ENCODE peak calls at places on chromosomes 1 and 21, in seven cellular contexts. G is CD8-positive, alpha-beta T cell; V is breast epithelium; K is left lung; L is cardiac muscle cell; J is CD8-positive, alpha-beta memory T cell; U is left ventricle myocardium inferior. Y is an unnamed sample. For H3K27me3, the result is how much of the 10 kb centered on the place peaks cover.

GRCh38 chr1:44839561-44839960 is 3.5 kb downstream of the PTCH2 start:
- DNase-seq in V (no peak), L (no peak), J (no peak), G (no peak), U (no peak), K (no peak), Y (no peak)

GRCh38 chr21:42581676-42582371 is 68.2 kb downstream of the SLC37A1 start:
- DNase-seq in G (no peak), K (peak), J (no peak), L (no peak), U (no peak), V (peak), Y (no peak)

GRCh38 chr1:163361123-163361934 is 39.6 kb downstream of the NUF2 start:
- DNase-seq in K (no peak), U (no peak), G (no peak), L (peak), J (no peak), V (no peak), Y (no peak)

GRCh38 chr1:70042090-70042716 is 163.2 kb downstream of the LRRC40 start:
- DNase-seq in J (no peak), V (no peak), G (no peak), L (peak), K (no peak), U (no peak), Y (no peak)

GRCh38 chr1:172941456-172941855 is 109.3 kb downstream of the TNFSF18 start:
- DNase-seq in K (no peak), G (no peak), L (no peak), V (no peak), J (no peak), U (no peak), Y (no peak)

GRCh38 chr1:201562659-201563405 is 23.9 kb downstream of the NAV1 start:
- DNase-seq in K (no peak), U (no peak), V (no peak), J (no peak), L (no peak), G (no peak), Y (no peak)

GRCh38 chr21:45997495-45998275 is 16.1 kb downstream of the COL6A1 start:
- DNase-seq in L (no peak), G (no peak), U (peak), V (peak), K (peak), J (no peak), Y (no peak)

GRCh38 chr21:26717146-26717739 is 128.0 kb downstream of the ADAMTS1 start:
- DNase-seq in K (no peak), G (no peak), U (no peak), J (no peak), V (no peak), L (peak), Y (no peak)

GRCh38 chr1:154639876-154640275 is 31.9 kb upstream of the ADAR start:
- DNase-seq in K (no peak), V (no peak), L (no peak), U (no peak), G (no peak), J (no peak), Y (no peak)

GRCh38 chr1:30383131-30383793 is 340.1 kb downstream of the MATN1 start:
- DNase-seq in V (peak), G (no peak), K (peak), L (no peak), J (no peak), U (no peak), Y (no peak)

GRCh38 chr1:101136739-101137138 is 100.1 kb upstream of the S1PR1 start:
- DNase-seq in J (peak), K (no peak), L (peak), V (no peak), G (no peak), U (no peak), Y (no peak)

GRCh38 chr1:232467073-232467760 is 162.7 kb downstream of the SIPA1L2 start:
- DNase-seq in J (no peak), L (no peak), G (no peak), V (no peak), K (no peak), U (no peak), Y (no peak)

GRCh38 chr1:47592296-47592975 is 154.6 kb downstream of the FOXD2 start:
- DNase-seq in K (no peak), V (no peak), J (no peak), G (no peak), L (no peak), U (no peak), Y (no peak)

GRCh38 chr1:113519561-113519960 is 129.2 kb downstream of the MAGI3 start:
- DNase-seq in J (no peak), V (no peak), G (no peak), U (no peak), K (no peak), L (no peak), Y (no peak)

GRCh38 chr1:223731076-223731770 is 18.9 kb downstream of the CAPN2 start:
- DNase-seq in G (no peak), U (peak), J (no peak), K (peak), L (peak), V (peak), Y (no peak)

GRCh38 chr21:34595457-34595856 is 19.5 kb downstream of the RCAN1 start:
- DNase-seq in V (no peak), K (no peak), J (no peak), L (no peak), U (no peak), G (no peak), Y (no peak)

GRCh38 chr1:175073633-175074032 is 6.0 kb downstream of the TNN start:
- DNase-seq in V (no peak), G (no peak), U (no peak), L (no peak), J (no peak), K (no peak), Y (no peak)

GRCh38 chr1:212367474-212368072 is 47.1 kb downstream of the PACC1 start:
- DNase-seq in L (no peak), G (no peak), U (no peak), K (no peak), V (no peak), J (no peak), Y (no peak)

GRCh38 chr21:16908087-16908486 is 604.8 kb upstream of the CXADR start:
- DNase-seq in J (no peak), U (no peak), K (peak), G (no peak), V (no peak), L (no peak), Y (no peak)

GRCh38 chr1:95957748-95958147 is 723.7 kb downstream of the RWDD3 start:
- DNase-seq in G (no peak), U (no peak), V (no peak), L (no peak), K (no peak), J (no peak), Y (no peak)

GRCh38 chr1:236394905-236395779 is 1.1 kb downstream of the EDARADD start:
- DNase-seq in K (no peak), L (peak), J (peak), V (no peak), U (peak), G (peak), Y (peak)

GRCh38 chr1:207762622-207763021 is 10.8 kb downstream of the CD46 start:
- DNase-seq in U (no peak), G (no peak), L (no peak), J (no peak), K (no peak), V (no peak), Y (no peak)

GRCh38 chr1:54604572-54605370 is 18.6 kb downstream of the FAM151A start:
- DNase-seq in J (peak), V (no peak), U (no peak), L (no peak), G (peak), K (no peak), Y (no peak)

GRCh38 chr1:229664133-229664689 is 38.2 kb downstream of the URB2 start:
- DNase-seq in J (peak), U (no peak), K (no peak), G (peak), V (no peak), L (no peak), Y (peak)

GRCh38 chr1:31627301-31627929 is 9.9 kb downstream of the HCRTR1 start:
- DNase-seq in L (no peak), V (no peak), G (no peak), J (no peak), K (peak), U (peak), Y (no peak)

GRCh38 chr1:112694363-112694929 is 12.5 kb downstream of the RHOC start:
- DNase-seq in L (no peak), G (no peak), K (no peak), V (no peak), J (no peak), U (no peak), Y (no peak)

GRCh38 chr1:117257291-117257690 is 46.6 kb upstream of the VTCN1 start:
- DNase-seq in K (no peak), G (no peak), J (no peak), L (no peak), V (no peak), U (no peak), Y (no peak)

GRCh38 chr1:87226341-87226760 is 102.3 kb upstream of the LMO4 start:
- DNase-seq in J (no peak), K (peak), L (peak), V (peak), G (no peak), U (peak), Y (no peak)

GRCh38 chr1:20281801-20282200 is 8.9 kb upstream of the VWA5B1 start:
- DNase-seq in J (no peak), U (no peak), K (no peak), G (no peak), V (no peak), L (no peak), Y (no peak)

GRCh38 chr1:24108334-24109165 is 3.4 kb downstream of the MYOM3 start:
- DNase-seq in U (no peak), G (no peak), J (no peak), V (no peak), K (no peak), L (no peak), Y (no peak)

GRCh38 chr1:150186789-150187559 is 37.3 kb downstream of the PLEKHO1 start:
- DNase-seq in K (peak), J (peak), V (no peak), U (no peak), L (peak), G (peak), Y (peak)

GRCh38 chr1:41498809-41499208 is 14.3 kb upstream of the EDN2 start:
- DNase-seq in J (no peak), L (no peak), U (peak), G (no peak), K (peak), V (peak), Y (no peak)

GRCh38 chr1:186231861-186232436 is 143.1 kb downstream of the TPR start:
- DNase-seq in K (no peak), J (no peak), L (no peak), V (no peak), U (no peak), G (no peak), Y (no peak)
- H3K27me3 ChIP-seq in K (under half), J (under half), L (under half), V (under half), U (under half), G (under half), Y (under half)

DNA sequence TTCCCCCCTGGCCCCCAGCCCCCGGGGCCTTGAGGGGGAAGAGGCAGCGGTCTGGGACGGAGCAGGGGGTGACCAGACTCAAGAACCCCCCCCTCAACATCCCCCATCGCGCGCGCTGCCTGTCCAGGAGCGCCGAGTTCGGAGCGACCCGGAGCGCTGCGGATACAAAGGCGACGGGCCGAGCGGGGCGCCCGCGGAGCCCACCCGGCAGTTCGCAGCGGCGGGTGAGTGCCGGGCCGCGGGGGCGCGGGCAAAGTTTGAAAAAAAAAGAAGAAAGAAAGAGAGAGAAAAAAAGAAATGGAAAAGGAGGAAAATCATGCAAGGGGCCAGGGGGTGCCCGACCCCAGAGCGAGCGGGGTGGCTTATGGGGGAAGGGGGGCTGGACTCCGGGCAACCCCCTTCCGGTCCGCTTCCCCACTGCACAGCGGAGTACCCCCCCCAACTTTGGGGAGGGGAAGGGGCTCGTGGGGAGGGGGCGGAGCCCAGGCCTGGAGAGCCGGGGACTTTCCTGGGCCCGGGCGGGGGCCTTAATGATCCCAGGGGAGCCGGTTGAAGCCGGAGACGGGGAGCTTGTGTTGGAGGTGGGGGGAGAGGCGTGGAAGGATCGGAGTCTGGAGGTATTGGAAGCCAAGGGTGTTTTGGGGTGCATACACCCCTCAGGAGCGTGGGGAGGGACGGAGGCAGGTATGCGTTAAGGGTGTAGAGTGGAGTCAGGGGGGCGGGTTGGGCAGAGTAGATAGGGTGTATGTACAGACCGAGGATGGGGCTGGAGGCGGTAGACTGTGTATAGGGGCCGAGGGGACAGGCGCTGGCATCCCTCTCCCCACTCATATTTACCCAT is 502 bp downstream of the VANGL2 start:
- DNase-seq in V (no peak), L (peak), G (no peak), K (no peak), J (no peak), U (no peak), Y (no peak)
- H3K27me3 ChIP-seq in V (under half), L (under half), G (under half), K (under half), J (under half), U (under half), Y (under half)

GRCh38 chr1:162026906-162027305 is 3.2 kb upstream of the OLFML2B start:
- DNase-seq in K (no peak), L (no peak), U (no peak), J (no peak), V (no peak), G (no peak), Y (no peak)
- H3K27me3 ChIP-seq in K (under half), L (half or more), U (under half), J (under half), V (under half), G (under half), Y (under half)

GRCh38 chr1:22714455-22714854 is 3.8 kb downstream of the EPHB2 start:
- DNase-seq in U (no peak), V (no peak), L (no peak), K (no peak), G (no peak), J (no peak), Y (no peak)

GRCh38 chr1:22710688-22711024 is at the start of gene EPHB2:
- DNase-seq in G (no peak), V (no peak), U (peak), K (no peak), J (no peak), L (peak), Y (no peak)

GRCh38 chr1:22711071-22711470 is 432 bp downstream of the EPHB2 start:
- DNase-seq in K (no peak), G (no peak), V (no peak), L (peak), U (no peak), J (no peak), Y (no peak)

GRCh38 chr1:22711591-22712501 is 1.2 kb downstream of the EPHB2 start:
- DNase-seq in L (peak), J (no peak), G (no peak), V (no peak), K (no peak), U (no peak), Y (no peak)

DNA sequence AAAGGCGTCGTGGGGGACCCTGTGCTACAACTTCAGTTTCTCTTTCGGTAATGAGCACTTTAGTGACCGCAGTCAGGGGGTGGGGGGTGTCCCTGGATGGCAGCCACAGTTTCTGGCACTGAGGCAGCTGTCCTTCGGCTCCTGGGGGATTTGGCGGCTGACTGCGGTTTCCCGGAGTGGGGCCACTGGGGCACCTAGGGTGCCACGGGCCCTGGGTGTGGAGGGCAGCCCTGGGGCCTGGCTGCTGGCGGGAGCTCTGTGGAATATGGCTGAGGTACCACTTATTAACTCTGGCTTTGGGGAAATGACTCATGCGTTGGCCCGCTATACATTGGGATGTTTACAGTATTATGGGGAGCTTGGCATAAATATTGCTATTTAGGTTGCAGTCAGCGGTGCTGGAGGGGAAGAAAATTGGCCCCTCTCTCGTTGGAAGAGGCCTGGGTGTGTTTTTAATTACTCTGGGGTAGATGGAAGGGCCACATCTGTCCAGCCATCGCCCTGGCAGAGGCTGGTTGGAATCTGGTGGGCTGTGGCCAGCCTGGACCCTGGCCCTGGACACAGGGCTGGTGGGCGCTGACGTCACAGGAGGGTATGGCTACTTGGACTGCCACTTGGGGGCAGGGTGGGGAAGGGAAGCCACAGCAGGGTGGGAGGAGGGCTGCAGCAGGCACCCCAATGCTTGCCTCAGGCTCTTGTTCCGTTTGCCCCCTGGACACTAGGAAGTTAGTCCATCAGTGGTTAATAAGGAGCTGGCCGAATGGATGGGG is 2.0 kb downstream of the EPHB2 start:
- DNase-seq in K (no peak), J (no peak), L (no peak), U (no peak), V (no peak), G (no peak), Y (no peak)
- H3K27me3 ChIP-seq in K (under half), J (under half), L (under half), U (half or more), V (under half), G (under half), Y (under half)

DNA sequence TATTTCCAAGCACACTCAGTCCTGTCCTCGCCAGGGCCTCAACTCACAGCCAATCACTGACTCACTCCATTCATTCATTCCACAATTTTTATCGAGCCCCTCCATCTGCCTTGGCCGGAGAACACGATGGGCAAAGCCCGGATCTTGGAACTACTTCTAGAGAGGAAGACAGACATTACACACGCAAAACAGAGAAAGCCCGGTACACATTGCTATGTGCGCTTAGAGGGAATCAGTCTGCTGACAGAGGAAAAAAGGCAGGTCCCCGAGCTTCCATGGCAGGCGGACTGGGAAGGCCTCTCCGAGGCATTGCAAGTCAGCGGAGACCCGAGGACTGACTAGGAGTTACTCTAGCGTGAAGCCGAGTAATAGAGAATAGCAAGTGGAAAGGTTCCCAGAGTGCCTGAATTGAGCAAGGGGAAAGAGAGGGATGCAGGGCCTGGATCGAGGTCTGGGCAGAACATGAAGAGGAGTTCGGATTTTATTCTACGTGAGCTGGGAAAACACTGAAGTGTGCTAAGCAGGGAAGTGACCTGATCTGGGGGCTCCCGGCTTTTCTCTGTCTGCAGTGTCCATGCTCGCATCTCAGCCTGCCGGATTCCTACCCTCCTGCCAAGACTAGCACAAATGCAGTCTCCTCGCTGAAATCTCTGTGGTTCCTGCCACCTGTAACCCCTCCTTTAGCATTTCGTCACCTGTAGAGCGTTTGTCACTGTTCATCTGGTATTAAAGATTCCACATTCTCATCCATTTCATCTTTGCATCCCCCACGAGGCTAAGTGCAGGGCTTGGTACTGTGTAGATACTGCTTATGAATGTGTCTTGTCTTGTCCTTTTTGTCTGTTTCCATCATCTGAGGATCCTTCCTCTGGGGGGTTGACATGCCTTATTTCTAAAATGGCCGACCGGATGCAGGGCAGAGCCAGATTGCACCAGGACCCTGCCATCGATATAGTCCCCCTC is 54.0 kb upstream of the DNAJC6 start:
- DNase-seq in U (no peak), K (no peak), G (no peak), J (no peak), V (no peak), L (peak), Y (no peak)
- H3K27me3 ChIP-seq in U (under half), K (under half), G (under half), J (under half), V (under half), L (under half), Y (under half)

GRCh38 chr1:62282909-62283308 is 36.3 kb downstream of the KANK4 start:
- DNase-seq in K (no peak), L (no peak), U (no peak), V (no peak), J (no peak), G (no peak), Y (no peak)
- H3K27me3 ChIP-seq in K (under half), L (under half), U (half or more), V (under half), J (under half), G (under half), Y (under half)

GRCh38 chr1:929712-930632 is 6.2 kb downstream of the SAMD11 start:
- DNase-seq in J (no peak), G (no peak), K (no peak), L (no peak), V (no peak), U (no peak), Y (no peak)
- H3K27me3 ChIP-seq in J (under half), G (under half), K (under half), L (under half), V (under half), U (half or more), Y (under half)

GRCh38 chr1:157367870-157368269 is 184.4 kb downstream of the FCRL5 start:
- DNase-seq in K (no peak), G (no peak), J (no peak), U (no peak), L (no peak), V (no peak), Y (no peak)

GRCh38 chr1:157370698-157371097 is 181.6 kb downstream of the FCRL5 start:
- DNase-seq in U (no peak), G (no peak), J (no peak), L (no peak), K (no peak), V (no peak), Y (no peak)

GRCh38 chr1:157367091-157367739 is 185.1 kb downstream of the FCRL5 start:
- DNase-seq in K (no peak), U (no peak), G (no peak), J (no peak), L (no peak), V (no peak), Y (no peak)

GRCh38 chr1:157369808-157370521 is 182.3 kb downstream of the FCRL5 start:
- DNase-seq in L (peak), V (no peak), J (no peak), G (peak), K (no peak), U (no peak), Y (no peak)

GRCh38 chr1:157368363-157368762 is 184.0 kb downstream of the FCRL5 start:
- DNase-seq in L (no peak), J (no peak), G (no peak), U (no peak), K (no peak), V (no peak), Y (no peak)
- H3K27me3 ChIP-seq in L (under half), J (under half), G (under half), U (under half), K (under half), V (under half), Y (under half)